ENCODE peak calls at places on chromosomes 13 and 19, in nine cellular contexts. X is HepG2, W is Panc1, J is A549, D is HCT116, N is K562, F is GM23338, M is GM12878, A is SK-N-SH. S is an unnamed sample.

GRCh38 chr13:27959976-27960361 is 9.1 kb downstream of the CDX2 start:
- DNase-seq in D (no peak), M (no peak), W (no peak), F (no peak), N (no peak), A (no peak), J (no peak), X (no peak), S (no peak)

GRCh38 chr19:30314805-30315155 is 57.4 kb upstream of the ZNF536 start:
- DNase-seq in M (no peak), J (no peak), X (no peak), N (no peak), F (no peak), D (no peak), A (no peak), W (no peak), S (no peak)

GRCh38 chr19:47186337-47187022 is 44.5 kb downstream of the BBC3 start:
- DNase-seq in M (peak), F (no peak), N (no peak), D (no peak), W (no peak), J (no peak), A (peak), X (no peak), S (no peak)

GRCh38 chr13:46490129-46490528 is 62.8 kb upstream of the LRCH1 start:
- DNase-seq in W (no peak), N (no peak), M (no peak), D (no peak), F (no peak), J (no peak), A (peak), X (no peak), S (no peak)

GRCh38 chr19:38617764-38618589 is at the start of gene MAP4K1:
- DNase-seq in A (no peak), N (no peak), X (no peak), D (no peak), J (no peak), M (peak), W (no peak), F (peak), S (peak)

GRCh38 chr19:11196406-11197287 is 698 bp downstream of the KANK2 start:
- DNase-seq in A (peak), D (no peak), M (no peak), J (peak), W (no peak), X (no peak), N (peak), F (peak), S (no peak)

GRCh38 chr13:73835138-73835721 is 299.0 kb downstream of the KLF12 start:
- DNase-seq in J (peak), F (peak), A (peak), M (peak), W (no peak), D (peak), N (peak), X (peak), S (peak)

GRCh38 chr19:3194703-3195087 is 9.0 kb downstream of the NCLN start:
- DNase-seq in M (no peak), X (no peak), F (no peak), J (no peak), D (no peak), A (no peak), N (no peak), W (no peak), S (no peak)

GRCh38 chr13:111384441-111385181 is 64.2 kb downstream of the TEX29 start:
- DNase-seq in N (no peak), F (no peak), M (no peak), X (no peak), J (no peak), W (no peak), D (no peak), A (no peak), S (no peak)

GRCh38 chr13:78323040-78323439 is 280.3 kb downstream of the POU4F1 start:
- DNase-seq in F (no peak), N (no peak), W (no peak), M (no peak), D (no peak), X (no peak), J (no peak), A (no peak), S (no peak)

GRCh38 chr13:76609643-76610042 is 276.6 kb downstream of the KCTD12 start:
- DNase-seq in X (no peak), D (no peak), W (no peak), A (no peak), F (no peak), M (no peak), N (no peak), J (no peak), S (no peak)

GRCh38 chr19:38669532-38669931 is 22.1 kb downstream of the ACTN4 start:
- DNase-seq in X (no peak), J (no peak), F (no peak), N (no peak), M (no peak), W (no peak), D (no peak), A (no peak), S (no peak)

GRCh38 chr19:44756089-44756562 is 7.6 kb downstream of the BCL3 start:
- DNase-seq in D (no peak), W (no peak), F (no peak), J (no peak), X (no peak), M (no peak), N (no peak), A (no peak), S (no peak)

GRCh38 chr13:73090116-73090811 is 31.5 kb downstream of the KLF5 start:
- DNase-seq in D (peak), J (peak), M (no peak), X (peak), A (no peak), W (peak), F (peak), N (peak), S (no peak)

GRCh38 chr13:36986462-36987240 is 12.5 kb downstream of the ALG5 start:
- DNase-seq in X (no peak), F (no peak), J (no peak), A (no peak), M (no peak), W (no peak), D (no peak), N (no peak), S (no peak)

GRCh38 chr13:105603283-105603682 is 932.2 kb downstream of the EFNB2 start:
- DNase-seq in F (no peak), N (no peak), A (peak), W (no peak), X (no peak), M (no peak), J (no peak), D (no peak), S (no peak)

GRCh38 chr13:78382481-78382880 is 220.9 kb downstream of the POU4F1 start:
- DNase-seq in X (no peak), W (no peak), D (no peak), M (no peak), N (no peak), J (no peak), A (no peak), F (no peak), S (no peak)

GRCh38 chr19:13979686-13980085 is 26.4 kb downstream of the RFX1 start:
- DNase-seq in J (no peak), M (no peak), A (peak), F (no peak), X (no peak), N (no peak), W (no peak), D (no peak), S (no peak)

GRCh38 chr19:13979224-13979623 is 26.9 kb downstream of the RFX1 start:
- DNase-seq in A (no peak), N (no peak), D (no peak), W (no peak), F (no peak), X (no peak), M (no peak), J (no peak), S (no peak)

GRCh38 chr19:13978721-13979191 is 26.4 kb downstream of the DCAF15 start:
- DNase-seq in W (no peak), X (no peak), A (no peak), D (no peak), J (no peak), N (peak), M (no peak), F (no peak), S (no peak)

GRCh38 chr19:13977803-13978202 is 25.5 kb downstream of the DCAF15 start:
- DNase-seq in D (no peak), A (no peak), M (no peak), F (no peak), X (no peak), W (no peak), N (no peak), J (no peak), S (no peak)

DNA sequence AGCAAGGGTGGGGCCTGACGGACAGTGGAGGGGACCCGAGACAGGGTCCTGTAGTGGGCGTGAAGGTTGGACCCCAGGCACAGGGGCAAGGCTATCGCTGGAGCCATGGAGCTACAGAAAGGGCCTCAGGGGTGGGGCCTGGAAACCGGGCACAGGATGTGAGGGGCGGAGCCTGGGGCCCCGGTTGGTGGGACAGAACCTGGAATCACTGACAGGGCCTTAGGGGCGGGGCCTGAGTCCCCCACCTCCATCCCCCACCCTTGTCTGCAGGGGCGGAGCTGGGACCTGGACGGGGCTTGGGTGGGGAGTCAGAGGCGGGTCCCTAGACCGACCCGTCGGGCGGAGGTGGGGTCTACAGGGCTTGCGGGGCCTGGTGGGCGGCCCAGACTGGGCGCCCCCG is 26.0 kb downstream of the DCAF15 start:
- DNase-seq in M (no peak), A (peak), N (peak), D (no peak), W (no peak), X (no peak), F (peak), J (no peak), S (no peak)
- H3K4me3 ChIP-seq in M (no peak), A (no peak), N (no peak), D (no peak), W (no peak), X (no peak), F (peak), J (no peak), S (no peak)

GRCh38 chr19:49336482-49337266 is 1.5 kb downstream of the CD37 start:
- DNase-seq in W (no peak), X (no peak), A (no peak), D (no peak), F (no peak), J (no peak), M (no peak), N (no peak), S (no peak)
- TF ChIP-seq REST in W (no peak), X (no peak), A (no peak), D (no peak), F (no peak), J (no peak), M (no peak), N (no peak), S (no peak)

GRCh38 chr19:56836059-56836458 is 4.5 kb downstream of the PEG3 start:
- DNase-seq in W (no peak), D (no peak), N (no peak), A (no peak), J (no peak), M (no peak), X (no peak), F (no peak), S (no peak)

GRCh38 chr19:56837892-56838679 is 2.4 kb downstream of the PEG3 start:
- DNase-seq in W (no peak), M (no peak), J (no peak), D (no peak), X (peak), F (no peak), N (no peak), A (peak), S (peak)

GRCh38 chr19:56838680-56838929 is 1.9 kb downstream of the PEG3 start:
- DNase-seq in M (no peak), D (no peak), J (no peak), N (no peak), F (no peak), A (no peak), W (no peak), X (no peak), S (no peak)

GRCh38 chr19:56837492-56837891 is 3.0 kb downstream of the PEG3 start:
- DNase-seq in W (no peak), D (no peak), N (no peak), F (no peak), J (no peak), M (no peak), A (peak), X (peak), S (peak)

DNA sequence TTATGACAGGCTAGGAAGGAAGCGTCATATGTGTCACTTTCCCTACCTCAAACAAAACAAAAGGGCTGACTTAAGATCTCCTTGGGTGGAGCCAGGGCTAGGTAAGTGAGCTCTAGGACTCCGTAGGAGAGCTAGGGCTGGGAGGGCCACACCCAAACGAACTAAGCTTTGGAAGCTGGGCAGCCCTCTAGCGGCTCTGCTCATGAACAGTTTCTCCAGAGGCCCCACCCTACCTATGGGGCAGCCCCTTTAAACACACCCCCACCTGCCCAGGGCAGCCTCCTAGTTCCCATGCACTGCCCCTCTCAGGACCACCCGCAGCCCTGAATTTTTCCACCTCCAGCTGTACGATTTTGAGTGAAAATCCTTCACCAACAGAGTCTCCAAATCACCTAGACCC is 3.5 kb downstream of the PEG3 start:
- DNase-seq in J (no peak), X (peak), F (no peak), D (no peak), A (peak), N (peak), W (no peak), M (no peak), S (peak)
- H3K4me3 ChIP-seq in J (no peak), X (peak), F (no peak), D (no peak), A (peak), N (no peak), W (no peak), M (no peak), S (peak)

DNA sequence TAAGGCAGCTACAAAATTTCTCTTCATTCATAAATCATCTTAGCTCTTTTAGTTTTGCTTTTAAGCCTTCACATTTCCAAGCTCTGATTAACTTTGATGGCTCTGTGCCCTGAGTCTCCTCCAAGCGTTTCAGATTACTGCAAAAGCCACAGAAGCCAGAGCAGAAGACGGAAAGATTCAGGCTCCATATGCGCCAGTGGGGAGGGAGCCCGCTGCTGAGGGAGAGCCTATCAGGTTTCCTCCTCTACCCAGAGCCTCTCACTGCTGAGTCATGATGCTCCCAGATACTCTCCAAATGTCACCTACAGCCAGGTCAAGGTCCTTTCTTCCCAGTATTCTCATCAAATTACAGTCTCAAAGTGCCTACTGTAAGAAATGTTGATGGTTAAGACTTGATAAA is 193.6 kb downstream of the RAP2A start:
- DNase-seq in X (peak), W (no peak), M (no peak), J (no peak), F (peak), A (no peak), D (no peak), N (peak), S (no peak)
- TF ChIP-seq REST in X (no peak), W (no peak), M (no peak), J (no peak), F (no peak), A (no peak), D (no peak), N (no peak), S (no peak)

GRCh38 chr19:17328517-17329060 is 6.1 kb downstream of the ANO8 start:
- DNase-seq in D (no peak), X (no peak), J (no peak), W (no peak), F (peak), N (peak), A (no peak), M (no peak), S (no peak)
- H3K4me3 ChIP-seq in D (peak), X (no peak), J (no peak), W (no peak), F (peak), N (peak), A (no peak), M (no peak), S (peak)

DNA sequence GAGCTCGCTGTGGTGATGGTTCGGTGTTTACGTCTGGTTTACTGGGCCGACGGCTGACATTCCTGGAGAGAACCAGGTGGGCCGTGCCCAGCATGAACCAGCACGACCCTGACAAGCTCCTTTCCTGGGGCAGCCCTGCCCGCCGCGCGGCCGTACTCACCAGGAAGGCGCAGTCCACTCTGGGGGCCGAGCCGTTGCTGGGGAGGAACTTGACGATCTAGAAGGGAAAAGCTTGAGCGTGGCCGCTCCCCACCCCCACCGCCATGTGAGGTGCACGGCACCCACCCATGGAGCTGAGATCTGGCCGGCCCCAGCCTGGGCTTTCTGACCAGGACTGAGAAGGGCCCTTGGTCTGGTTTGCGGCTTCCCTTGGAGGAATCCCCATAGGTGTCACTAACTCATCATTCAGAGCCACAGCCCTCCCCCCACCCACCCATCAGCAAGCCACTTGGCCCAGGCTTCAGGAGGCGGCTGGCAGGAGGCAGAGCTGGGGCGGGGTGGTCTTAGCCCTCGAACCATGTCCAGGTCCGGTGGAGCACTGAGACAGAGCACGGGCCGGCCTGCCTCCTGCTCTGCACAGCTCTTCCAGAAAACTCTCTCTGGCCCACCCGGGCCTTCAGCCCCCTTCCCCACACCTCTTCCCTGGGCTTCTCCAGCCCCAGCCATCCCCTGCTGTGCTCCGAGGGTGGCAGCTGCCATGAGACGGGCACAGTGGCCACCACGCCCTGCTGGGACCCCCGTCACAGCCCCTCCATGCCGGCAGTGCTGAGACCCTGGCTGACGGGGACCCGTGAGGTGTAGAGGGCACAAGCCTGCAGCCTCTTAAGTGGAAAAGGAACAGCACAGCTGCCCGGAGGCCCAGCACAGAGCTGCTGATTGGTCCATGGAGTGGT is 6.2 kb downstream of the ATP4B start:
- DNase-seq in J (no peak), N (no peak), A (no peak), F (no peak), D (no peak), M (no peak), X (no peak), W (no peak), S (no peak)
- TF ChIP-seq REST in J (no peak), N (no peak), A (no peak), F (no peak), D (no peak), M (no peak), X (no peak), W (no peak), S (no peak)

S was measured in HL-60.